ENCODE peak calls at places on chromosomes 6 and 20, in nine cellular contexts. One of them, this sample, is unnamed.

GRCh38 chr20:18252597-18253451 is 35.5 kb upstream of the ZNF133 start:
- DNase-seq in fibroblast of the aortic adventitia: peak; percentile 35
- DNase-seq in mesendoderm: no peak
- DNase-seq in T-cell: no peak
- DNase-seq in PC-3: peak; percentile 99
- DNase-seq in Right ventricle myocardium superior: no peak
- DNase-seq in fibroblast of lung: no peak
- DNase-seq in NCI-H1092 treated with DMSO at 0.1 percent for 48 hours: no peak
- DNase-seq in activated T-cell treated with anti-CD3 and anti-CD28 coated beads for 24 hours: no peak
- DNase-seq in this sample: no peak

GRCh38 chr6:69883551-69883950 is 17.2 kb downstream of the COL19A1 start:
- DNase-seq in Right ventricle myocardium superior: no peak
- DNase-seq in T-cell: no peak
- DNase-seq in activated T-cell treated with anti-CD3 and anti-CD28 coated beads for 24 hours: no peak
- DNase-seq in fibroblast of the aortic adventitia: no peak
- DNase-seq in PC-3: no peak
- DNase-seq in NCI-H1092 treated with DMSO at 0.1 percent for 48 hours: no peak
- DNase-seq in mesendoderm: no peak
- DNase-seq in fibroblast of lung: peak; percentile 60
- DNase-seq in this sample: no peak

GRCh38 chr6:107114872-107115694 is at the start of gene BEND3:
- DNase-seq in PC-3: peak; percentile 5
- DNase-seq in T-cell: peak; percentile 41
- DNase-seq in mesendoderm: peak; percentile 69
- DNase-seq in activated T-cell treated with anti-CD3 and anti-CD28 coated beads for 24 hours: peak; percentile 8
- DNase-seq in NCI-H1092 treated with DMSO at 0.1 percent for 48 hours: peak; percentile 34
- DNase-seq in fibroblast of lung: no peak
- DNase-seq in Right ventricle myocardium superior: peak; percentile 69
- DNase-seq in fibroblast of the aortic adventitia: no peak
- DNase-seq in this sample: no peak

GRCh38 chr20:2690718-2691117 is 1.9 kb upstream of the EBF4 start:
- DNase-seq in fibroblast of lung: no peak
- DNase-seq in PC-3: no peak
- DNase-seq in Right ventricle myocardium superior: no peak
- DNase-seq in fibroblast of the aortic adventitia: no peak
- DNase-seq in mesendoderm: no peak
- DNase-seq in activated T-cell treated with anti-CD3 and anti-CD28 coated beads for 24 hours: no peak
- DNase-seq in T-cell: no peak
- DNase-seq in NCI-H1092 treated with DMSO at 0.1 percent for 48 hours: no peak
- DNase-seq in this sample: no peak

GRCh38 chr6:17986656-17987575 is 519 bp downstream of the KIF13A start:
- DNase-seq in mesendoderm: peak; percentile 83
- DNase-seq in Right ventricle myocardium superior: peak; percentile 76
- DNase-seq in T-cell: no peak
- DNase-seq in activated T-cell treated with anti-CD3 and anti-CD28 coated beads for 24 hours: no peak
- DNase-seq in fibroblast of lung: peak; percentile 57
- DNase-seq in PC-3: peak; percentile 58
- DNase-seq in NCI-H1092 treated with DMSO at 0.1 percent for 48 hours: no peak
- DNase-seq in fibroblast of the aortic adventitia: peak; percentile 54
- DNase-seq in this sample: no peak

GRCh38 chr20:53623454-53624206 is 30.0 kb upstream of the ZNF217 start:
- DNase-seq in T-cell: no peak
- DNase-seq in fibroblast of the aortic adventitia: peak; percentile 78
- DNase-seq in fibroblast of lung: peak; percentile 81
- DNase-seq in PC-3: peak; percentile 89
- DNase-seq in NCI-H1092 treated with DMSO at 0.1 percent for 48 hours: no peak
- DNase-seq in activated T-cell treated with anti-CD3 and anti-CD28 coated beads for 24 hours: peak; percentile 35
- DNase-seq in mesendoderm: peak; percentile 87
- DNase-seq in Right ventricle myocardium superior: peak; percentile 70
- DNase-seq in this sample: no peak

GRCh38 chr6:36655073-36655847 is 23.3 kb upstream of the CDKN1A start:
- DNase-seq in PC-3: no peak
- DNase-seq in fibroblast of the aortic adventitia: peak; percentile 30
- DNase-seq in fibroblast of lung: no peak
- DNase-seq in Right ventricle myocardium superior: no peak
- DNase-seq in mesendoderm: no peak
- DNase-seq in T-cell: no peak
- DNase-seq in activated T-cell treated with anti-CD3 and anti-CD28 coated beads for 24 hours: no peak
- DNase-seq in NCI-H1092 treated with DMSO at 0.1 percent for 48 hours: no peak
- DNase-seq in this sample: no peak

GRCh38 chr6:44666324-44666723 is 278.8 kb downstream of the CDC5L start:
- DNase-seq in NCI-H1092 treated with DMSO at 0.1 percent for 48 hours: no peak
- DNase-seq in T-cell: no peak
- DNase-seq in fibroblast of lung: no peak
- DNase-seq in activated T-cell treated with anti-CD3 and anti-CD28 coated beads for 24 hours: no peak
- DNase-seq in mesendoderm: no peak
- DNase-seq in PC-3: no peak
- DNase-seq in fibroblast of the aortic adventitia: no peak
- DNase-seq in Right ventricle myocardium superior: no peak
- DNase-seq in this sample: no peak

GRCh38 chr20:58069207-58069606 is 159.2 kb downstream of the ANKRD60 start:
- DNase-seq in fibroblast of the aortic adventitia: no peak
- DNase-seq in PC-3: no peak
- DNase-seq in NCI-H1092 treated with DMSO at 0.1 percent for 48 hours: no peak
- DNase-seq in Right ventricle myocardium superior: no peak
- DNase-seq in T-cell: no peak
- DNase-seq in fibroblast of lung: no peak
- DNase-seq in mesendoderm: no peak
- DNase-seq in activated T-cell treated with anti-CD3 and anti-CD28 coated beads for 24 hours: no peak
- DNase-seq in this sample: no peak

GRCh38 chr20:22583773-22584629 is at the start of gene FOXA2:
- DNase-seq in fibroblast of lung: no peak
- DNase-seq in mesendoderm: peak; percentile 90
- DNase-seq in T-cell: no peak
- DNase-seq in NCI-H1092 treated with DMSO at 0.1 percent for 48 hours: peak; percentile 69
- DNase-seq in activated T-cell treated with anti-CD3 and anti-CD28 coated beads for 24 hours: no peak
- DNase-seq in fibroblast of the aortic adventitia: no peak
- DNase-seq in Right ventricle myocardium superior: no peak
- DNase-seq in PC-3: peak; percentile 63
- DNase-seq in this sample: no peak

GRCh38 chr6:44128020-44128917 is 915 bp downstream of the TMEM63B start:
- DNase-seq in Right ventricle myocardium superior: peak; percentile 71
- DNase-seq in PC-3: peak; percentile 30
- DNase-seq in NCI-H1092 treated with DMSO at 0.1 percent for 48 hours: peak; percentile 47
- DNase-seq in fibroblast of lung: no peak
- DNase-seq in T-cell: peak; percentile 21
- DNase-seq in mesendoderm: peak; percentile 39
- DNase-seq in activated T-cell treated with anti-CD3 and anti-CD28 coated beads for 24 hours: no peak
- DNase-seq in fibroblast of the aortic adventitia: no peak
- DNase-seq in this sample: no peak

GRCh38 chr6:109359248-109359647 is 23.0 kb downstream of the CD164 start:
- DNase-seq in PC-3: no peak
- DNase-seq in fibroblast of lung: no peak
- DNase-seq in mesendoderm: no peak
- DNase-seq in NCI-H1092 treated with DMSO at 0.1 percent for 48 hours: no peak
- DNase-seq in Right ventricle myocardium superior: no peak
- DNase-seq in activated T-cell treated with anti-CD3 and anti-CD28 coated beads for 24 hours: no peak
- DNase-seq in T-cell: no peak
- DNase-seq in fibroblast of the aortic adventitia: no peak
- DNase-seq in this sample: no peak

GRCh38 chr6:116398366-116399005 is 27.7 kb downstream of the DSE start:
- DNase-seq in PC-3: peak; percentile 68
- DNase-seq in activated T-cell treated with anti-CD3 and anti-CD28 coated beads for 24 hours: no peak
- DNase-seq in NCI-H1092 treated with DMSO at 0.1 percent for 48 hours: no peak
- DNase-seq in Right ventricle myocardium superior: no peak
- DNase-seq in fibroblast of lung: peak; percentile 64
- DNase-seq in mesendoderm: no peak
- DNase-seq in fibroblast of the aortic adventitia: peak; percentile 72
- DNase-seq in T-cell: no peak
- DNase-seq in this sample: no peak

GRCh38 chr6:147283460-147283859 is 79.2 kb downstream of the STXBP5 start:
- DNase-seq in PC-3: peak; percentile 56
- DNase-seq in mesendoderm: peak; percentile 6
- DNase-seq in NCI-H1092 treated with DMSO at 0.1 percent for 48 hours: no peak
- DNase-seq in fibroblast of lung: peak; percentile 87
- DNase-seq in Right ventricle myocardium superior: no peak
- DNase-seq in activated T-cell treated with anti-CD3 and anti-CD28 coated beads for 24 hours: no peak
- DNase-seq in T-cell: no peak
- DNase-seq in fibroblast of the aortic adventitia: peak; percentile 36
- DNase-seq in this sample: no peak

GRCh38 chr20:57495978-57496377 is 29.0 kb downstream of the CTCFL start:
- DNase-seq in fibroblast of lung: no peak
- DNase-seq in fibroblast of the aortic adventitia: no peak
- DNase-seq in Right ventricle myocardium superior: no peak
- DNase-seq in PC-3: no peak
- DNase-seq in mesendoderm: no peak
- DNase-seq in activated T-cell treated with anti-CD3 and anti-CD28 coated beads for 24 hours: no peak
- DNase-seq in T-cell: no peak
- DNase-seq in NCI-H1092 treated with DMSO at 0.1 percent for 48 hours: no peak
- DNase-seq in this sample: no peak

GRCh38 chr20:57693670-57694329 is 16.0 kb downstream of the PMEPA1 start:
- DNase-seq in activated T-cell treated with anti-CD3 and anti-CD28 coated beads for 24 hours: no peak
- DNase-seq in mesendoderm: no peak
- DNase-seq in fibroblast of lung: no peak
- DNase-seq in T-cell: no peak
- DNase-seq in Right ventricle myocardium superior: no peak
- DNase-seq in fibroblast of the aortic adventitia: no peak
- DNase-seq in PC-3: no peak
- DNase-seq in NCI-H1092 treated with DMSO at 0.1 percent for 48 hours: no peak
- DNase-seq in this sample: no peak

GRCh38 chr6:43011207-43011606 is 2.5 kb downstream of the MEA1 start:
- DNase-seq in fibroblast of lung: no peak
- DNase-seq in mesendoderm: peak; percentile 46
- DNase-seq in NCI-H1092 treated with DMSO at 0.1 percent for 48 hours: no peak
- DNase-seq in Right ventricle myocardium superior: peak; percentile 27
- DNase-seq in T-cell: no peak
- DNase-seq in PC-3: no peak
- DNase-seq in fibroblast of the aortic adventitia: no peak
- DNase-seq in activated T-cell treated with anti-CD3 and anti-CD28 coated beads for 24 hours: no peak
- DNase-seq in this sample: no peak

GRCh38 chr6:73768630-73769029 is 72.6 kb downstream of the CD109 start:
- DNase-seq in NCI-H1092 treated with DMSO at 0.1 percent for 48 hours: no peak
- DNase-seq in fibroblast of the aortic adventitia: no peak
- DNase-seq in activated T-cell treated with anti-CD3 and anti-CD28 coated beads for 24 hours: no peak
- DNase-seq in T-cell: no peak
- DNase-seq in fibroblast of lung: no peak
- DNase-seq in mesendoderm: no peak
- DNase-seq in PC-3: no peak
- DNase-seq in Right ventricle myocardium superior: no peak
- DNase-seq in this sample: no peak

GRCh38 chr20:61353261-61353995 is 101.4 kb downstream of the CDH4 start:
- DNase-seq in fibroblast of the aortic adventitia: peak; percentile 30
- DNase-seq in NCI-H1092 treated with DMSO at 0.1 percent for 48 hours: no peak
- DNase-seq in T-cell: no peak
- DNase-seq in fibroblast of lung: peak; percentile 26
- DNase-seq in mesendoderm: peak; percentile 19
- DNase-seq in Right ventricle myocardium superior: no peak
- DNase-seq in activated T-cell treated with anti-CD3 and anti-CD28 coated beads for 24 hours: no peak
- DNase-seq in PC-3: no peak
- DNase-seq in this sample: peak; percentile 19

GRCh38 chr20:34401741-34402455 is 38.8 kb downstream of the ITCH start:
- DNase-seq in fibroblast of lung: no peak
- DNase-seq in mesendoderm: no peak
- DNase-seq in T-cell: no peak
- DNase-seq in NCI-H1092 treated with DMSO at 0.1 percent for 48 hours: no peak
- DNase-seq in activated T-cell treated with anti-CD3 and anti-CD28 coated beads for 24 hours: peak; percentile 10
- DNase-seq in Right ventricle myocardium superior: no peak
- DNase-seq in fibroblast of the aortic adventitia: no peak
- DNase-seq in PC-3: no peak
- DNase-seq in this sample: no peak

GRCh38 chr20:51886341-51886740 is 84.0 kb upstream of the SALL4 start:
- DNase-seq in fibroblast of lung: no peak
- DNase-seq in NCI-H1092 treated with DMSO at 0.1 percent for 48 hours: no peak
- DNase-seq in Right ventricle myocardium superior: no peak
- DNase-seq in fibroblast of the aortic adventitia: peak; percentile 16
- DNase-seq in T-cell: no peak
- DNase-seq in PC-3: no peak
- DNase-seq in mesendoderm: no peak
- DNase-seq in activated T-cell treated with anti-CD3 and anti-CD28 coated beads for 24 hours: no peak
- DNase-seq in this sample: no peak

GRCh38 chr6:152503541-152503940 is 133.6 kb downstream of the SYNE1 start:
- DNase-seq in T-cell: no peak
- DNase-seq in NCI-H1092 treated with DMSO at 0.1 percent for 48 hours: no peak
- DNase-seq in PC-3: peak; percentile 53
- DNase-seq in fibroblast of lung: no peak
- DNase-seq in mesendoderm: no peak
- DNase-seq in fibroblast of the aortic adventitia: peak; percentile 7
- DNase-seq in Right ventricle myocardium superior: no peak
- DNase-seq in activated T-cell treated with anti-CD3 and anti-CD28 coated beads for 24 hours: no peak
- DNase-seq in this sample: no peak

GRCh38 chr6:41679696-41680095 is 41.4 kb downstream of the MDFI start:
- DNase-seq in NCI-H1092 treated with DMSO at 0.1 percent for 48 hours: no peak
- DNase-seq in activated T-cell treated with anti-CD3 and anti-CD28 coated beads for 24 hours: no peak
- DNase-seq in fibroblast of the aortic adventitia: no peak
- DNase-seq in Right ventricle myocardium superior: peak; percentile 27
- DNase-seq in fibroblast of lung: no peak
- DNase-seq in PC-3: no peak
- DNase-seq in T-cell: no peak
- DNase-seq in mesendoderm: no peak
- DNase-seq in this sample: no peak

GRCh38 chr6:48134246-48134645 is 23.2 kb upstream of the PTCHD4 start:
- DNase-seq in PC-3: peak; percentile 4
- DNase-seq in T-cell: no peak
- DNase-seq in Right ventricle myocardium superior: no peak
- DNase-seq in NCI-H1092 treated with DMSO at 0.1 percent for 48 hours: no peak
- DNase-seq in fibroblast of lung: peak; percentile 17
- DNase-seq in activated T-cell treated with anti-CD3 and anti-CD28 coated beads for 24 hours: no peak
- DNase-seq in fibroblast of the aortic adventitia: no peak
- DNase-seq in mesendoderm: no peak
- DNase-seq in this sample: no peak

GRCh38 chr6:119533603-119534279 is 184.2 kb upstream of the MAN1A1 start:
- DNase-seq in T-cell: no peak
- DNase-seq in fibroblast of the aortic adventitia: peak; percentile 64
- DNase-seq in mesendoderm: no peak
- DNase-seq in Right ventricle myocardium superior: no peak
- DNase-seq in fibroblast of lung: peak; percentile 73
- DNase-seq in NCI-H1092 treated with DMSO at 0.1 percent for 48 hours: no peak
- DNase-seq in activated T-cell treated with anti-CD3 and anti-CD28 coated beads for 24 hours: no peak
- DNase-seq in PC-3: peak; percentile 77
- DNase-seq in this sample: peak; percentile 20